ENCODE peak calls at places on chromosomes 6 and 20, in nine cellular contexts. Q is NCI-H1092, S is HT-29, G is body of pancreas, D is amygdala, E is mucosa of gallbladder, F is neural crest cell, B is pancreas, N is AG04450. P is an unnamed sample.

GRCh38 chr20:48455606-48456360 is 372.0 kb downstream of the PREX1 start:
- DNase-seq in F (peak), B (no peak), N (no peak), E (no peak), S (no peak), D (no peak), Q (no peak), G (no peak), P (no peak)

GRCh38 chr6:168442646-168443045 is 1.7 kb downstream of the SMOC2 start:
- DNase-seq in G (no peak), E (no peak), D (no peak), F (no peak), B (no peak), N (no peak), Q (no peak), S (no peak), P (no peak)

GRCh38 chr6:169224185-169224695 is 29.4 kb downstream of the THBS2 start:
- DNase-seq in S (no peak), G (no peak), D (no peak), Q (no peak), E (no peak), N (peak), B (no peak), F (no peak), P (no peak)

GRCh38 chr6:43806041-43806757 is 36.2 kb downstream of the VEGFA start:
- DNase-seq in Q (no peak), E (peak), F (no peak), S (peak), G (peak), B (peak), D (no peak), N (no peak), P (no peak)

GRCh38 chr6:81144346-81144745 is 608.1 kb downstream of the TENT5A start:
- DNase-seq in G (no peak), F (no peak), D (no peak), E (no peak), B (no peak), N (no peak), Q (no peak), S (no peak), P (no peak)

GRCh38 chr6:138923561-138923960 is 64.5 kb downstream of the REPS1 start:
- DNase-seq in D (no peak), Q (no peak), B (no peak), S (no peak), E (no peak), G (no peak), N (no peak), F (no peak), P (no peak)

GRCh38 chr6:161023316-161023715 is 31.7 kb downstream of the MAP3K4 start:
- DNase-seq in S (no peak), G (no peak), B (no peak), E (no peak), D (no peak), Q (no peak), N (no peak), F (no peak), P (no peak)

GRCh38 chr20:54643761-54644160 is 168.4 kb downstream of the DOK5 start:
- DNase-seq in B (peak), Q (no peak), S (no peak), F (no peak), N (peak), G (no peak), E (no peak), D (no peak), P (no peak)

GRCh38 chr6:89032599-89032998 is 48.0 kb upstream of the PNRC1 start:
- DNase-seq in G (no peak), S (no peak), D (no peak), B (no peak), F (no peak), Q (no peak), N (no peak), E (no peak), P (no peak)

GRCh38 chr6:137866200-137866913 is 702 bp upstream of the TNFAIP3 start:
- DNase-seq in D (peak), S (peak), N (no peak), Q (no peak), B (peak), G (peak), E (no peak), F (peak), P (peak)

GRCh38 chr6:169844946-169845345 is 93.5 kb downstream of the ERMARD start:
- DNase-seq in S (no peak), F (no peak), B (no peak), Q (no peak), N (no peak), D (no peak), G (no peak), E (no peak), P (no peak)

GRCh38 chr20:41249781-41250281 is 67.7 kb downstream of the ZHX3 start:
- DNase-seq in Q (no peak), B (no peak), N (no peak), S (no peak), F (peak), G (no peak), E (no peak), D (no peak), P (no peak)

GRCh38 chr6:28838289-28838633 is 85.5 kb downstream of the TRIM27 start:
- DNase-seq in F (peak), D (peak), G (peak), E (peak), S (peak), B (peak), N (peak), Q (peak), P (peak)

P was measured in SJSA1.